ENCODE peak calls at places on chromosomes 16 and 17, in eight cellular contexts. One of them, this sample, is unnamed.
A peak's percentile ranks its signal among the peaks of the same experiment; 100 is the strongest.

GRCh38 chr17:40176409-40177110 is 710 bp upstream of the RAPGEFL1 start:
- DNase-seq in upper lobe of right lung: no peak
- DNase-seq in HFFc6: no peak
- DNase-seq in pancreas: no peak
- DNase-seq in endothelial cell: no peak
- DNase-seq in cardiac muscle cell: no peak
- DNase-seq in GM13977: no peak
- DNase-seq in GM12878: no peak
- DNase-seq in this sample: no peak

GRCh38 chr16:27245276-27246231 is 23.0 kb downstream of the NSMCE1 start:
- DNase-seq in GM13977: no peak
- DNase-seq in upper lobe of right lung: peak; percentile 58
- DNase-seq in endothelial cell: no peak
- DNase-seq in HFFc6: peak; percentile 84
- DNase-seq in GM12878: no peak
- DNase-seq in pancreas: no peak
- DNase-seq in cardiac muscle cell: peak; percentile 85
- DNase-seq in this sample: no peak

GRCh38 chr17:48970865-48971687 is 2.7 kb upstream of the GIP start:
- DNase-seq in GM13977: no peak
- DNase-seq in cardiac muscle cell: no peak
- DNase-seq in endothelial cell: no peak
- DNase-seq in pancreas: no peak
- DNase-seq in upper lobe of right lung: peak; percentile 31
- DNase-seq in HFFc6: no peak
- DNase-seq in GM12878: no peak
- DNase-seq in this sample: no peak

GRCh38 chr16:17062676-17063075 is 408.1 kb downstream of the XYLT1 start:
- DNase-seq in upper lobe of right lung: no peak
- DNase-seq in cardiac muscle cell: no peak
- DNase-seq in HFFc6: no peak
- DNase-seq in pancreas: no peak
- DNase-seq in endothelial cell: no peak
- DNase-seq in GM13977: no peak
- DNase-seq in GM12878: no peak
- DNase-seq in this sample: no peak

GRCh38 chr17:20184977-20185619 is 175.9 kb downstream of the SPECC1 start:
- DNase-seq in cardiac muscle cell: no peak
- DNase-seq in GM13977: no peak
- DNase-seq in pancreas: no peak
- DNase-seq in GM12878: no peak
- DNase-seq in upper lobe of right lung: no peak
- DNase-seq in endothelial cell: no peak
- DNase-seq in HFFc6: no peak
- DNase-seq in this sample: no peak

GRCh38 chr17:42740699-42741098 is 4.1 kb downstream of the EZH1 start:
- DNase-seq in upper lobe of right lung: no peak
- DNase-seq in HFFc6: no peak
- DNase-seq in GM13977: no peak
- DNase-seq in cardiac muscle cell: no peak
- DNase-seq in pancreas: no peak
- DNase-seq in GM12878: no peak
- DNase-seq in endothelial cell: no peak
- DNase-seq in this sample: no peak

GRCh38 chr16:49278944-49279725 is 2.5 kb downstream of the CBLN1 start:
- DNase-seq in cardiac muscle cell: no peak
- DNase-seq in GM13977: no peak
- DNase-seq in HFFc6: no peak
- DNase-seq in upper lobe of right lung: no peak
- DNase-seq in GM12878: no peak
- DNase-seq in endothelial cell: peak; percentile 41
- DNase-seq in pancreas: peak; percentile 58
- DNase-seq in this sample: no peak

GRCh38 chr17:50961282-50962220 is 95.4 kb upstream of the TOB1 start:
- DNase-seq in HFFc6: no peak
- DNase-seq in pancreas: no peak
- DNase-seq in cardiac muscle cell: no peak
- DNase-seq in upper lobe of right lung: no peak
- DNase-seq in endothelial cell: no peak
- DNase-seq in GM13977: no peak
- DNase-seq in GM12878: no peak
- DNase-seq in this sample: no peak

GRCh38 chr16:31064882-31065461 is 9.1 kb downstream of the ZNF668 start:
- DNase-seq in endothelial cell: no peak
- DNase-seq in cardiac muscle cell: peak; percentile 92
- DNase-seq in upper lobe of right lung: no peak
- DNase-seq in pancreas: no peak
- DNase-seq in GM13977: no peak
- DNase-seq in HFFc6: peak; percentile 95
- DNase-seq in GM12878: no peak
- DNase-seq in this sample: no peak

GRCh38 chr16:24552705-24553104 is 13.3 kb downstream of the RBBP6 start:
- DNase-seq in endothelial cell: no peak
- DNase-seq in pancreas: no peak
- DNase-seq in upper lobe of right lung: no peak
- DNase-seq in GM13977: no peak
- DNase-seq in HFFc6: no peak
- DNase-seq in GM12878: no peak
- DNase-seq in cardiac muscle cell: no peak
- DNase-seq in this sample: no peak

GRCh38 chr17:19719365-19720209 is 3.2 kb upstream of the SLC47A2 start:
- DNase-seq in GM13977: no peak
- DNase-seq in endothelial cell: no peak
- DNase-seq in HFFc6: no peak
- DNase-seq in GM12878: no peak
- DNase-seq in cardiac muscle cell: no peak
- DNase-seq in pancreas: peak; percentile 43
- DNase-seq in upper lobe of right lung: peak; percentile 47
- DNase-seq in this sample: no peak

GRCh38 chr17:83012161-83012800 is 67.1 kb upstream of the METRNL start:
- DNase-seq in GM13977: no peak
- DNase-seq in upper lobe of right lung: no peak
- DNase-seq in HFFc6: no peak
- DNase-seq in cardiac muscle cell: no peak
- DNase-seq in pancreas: no peak
- DNase-seq in endothelial cell: no peak
- DNase-seq in GM12878: no peak
- DNase-seq in this sample: no peak

GRCh38 chr16:12059216-12059769 is 82.8 kb downstream of the SNX29 start:
- DNase-seq in GM12878: no peak
- DNase-seq in upper lobe of right lung: peak; percentile 63
- DNase-seq in GM13977: no peak
- DNase-seq in HFFc6: no peak
- DNase-seq in endothelial cell: no peak
- DNase-seq in cardiac muscle cell: no peak
- DNase-seq in pancreas: no peak
- DNase-seq in this sample: no peak

GRCh38 chr16:50884066-50884860 is 142.4 kb downstream of the CYLD start:
- DNase-seq in HFFc6: no peak
- DNase-seq in upper lobe of right lung: no peak
- DNase-seq in GM12878: no peak
- DNase-seq in cardiac muscle cell: no peak
- DNase-seq in endothelial cell: peak; percentile 63
- DNase-seq in GM13977: peak; percentile 72
- DNase-seq in pancreas: no peak
- DNase-seq in this sample: no peak

GRCh38 chr16:56895813-56896212 is 30.8 kb downstream of the SLC12A3 start:
- DNase-seq in GM12878: no peak
- DNase-seq in pancreas: no peak
- DNase-seq in upper lobe of right lung: no peak
- DNase-seq in cardiac muscle cell: no peak
- DNase-seq in HFFc6: no peak
- DNase-seq in endothelial cell: no peak
- DNase-seq in GM13977: no peak
- DNase-seq in this sample: no peak

GRCh38 chr16:24778676-24779075 is 49.2 kb downstream of the TNRC6A start:
- DNase-seq in HFFc6: no peak
- DNase-seq in pancreas: no peak
- DNase-seq in endothelial cell: no peak
- DNase-seq in cardiac muscle cell: no peak
- DNase-seq in GM12878: no peak
- DNase-seq in GM13977: no peak
- DNase-seq in upper lobe of right lung: no peak
- DNase-seq in this sample: no peak

GRCh38 chr17:50721194-50722010 is 2.0 kb downstream of the LUC7L3 start:
- DNase-seq in GM12878: no peak
- DNase-seq in upper lobe of right lung: no peak
- DNase-seq in GM13977: peak; percentile 61
- DNase-seq in endothelial cell: no peak
- DNase-seq in pancreas: no peak
- DNase-seq in HFFc6: no peak
- DNase-seq in cardiac muscle cell: no peak
- DNase-seq in this sample: no peak

GRCh38 chr17:2958706-2959222 is 104.6 kb downstream of the OR1D5 start:
- DNase-seq in GM12878: no peak
- DNase-seq in cardiac muscle cell: no peak
- DNase-seq in upper lobe of right lung: peak; percentile 10
- DNase-seq in GM13977: no peak
- DNase-seq in pancreas: no peak
- DNase-seq in endothelial cell: no peak
- DNase-seq in HFFc6: no peak
- DNase-seq in this sample: no peak

GRCh38 chr17:45705123-45706009 is 78.8 kb upstream of the CRHR1 start:
- DNase-seq in cardiac muscle cell: no peak
- DNase-seq in GM12878: no peak
- DNase-seq in upper lobe of right lung: no peak
- DNase-seq in endothelial cell: no peak
- DNase-seq in GM13977: no peak
- DNase-seq in HFFc6: peak; percentile 5
- DNase-seq in pancreas: no peak
- DNase-seq in this sample: no peak

GRCh38 chr17:72538921-72539352 is 418.1 kb downstream of the SOX9 start:
- DNase-seq in upper lobe of right lung: no peak
- DNase-seq in pancreas: no peak
- DNase-seq in GM12878: no peak
- DNase-seq in HFFc6: no peak
- DNase-seq in cardiac muscle cell: no peak
- DNase-seq in GM13977: no peak
- DNase-seq in endothelial cell: no peak
- DNase-seq in this sample: no peak

GRCh38 chr16:1960665-1961630 is 1.6 kb downstream of the NDUFB10 start:
- DNase-seq in GM13977: no peak
- DNase-seq in upper lobe of right lung: no peak
- DNase-seq in cardiac muscle cell: peak; percentile 50
- DNase-seq in HFFc6: peak; percentile 42
- DNase-seq in endothelial cell: no peak
- DNase-seq in pancreas: peak; percentile 55
- DNase-seq in GM12878: no peak
- DNase-seq in this sample: peak; percentile 25

GRCh38 chr16:86150646-86151371 is 251.8 kb downstream of the IRF8 start:
- DNase-seq in endothelial cell: no peak
- DNase-seq in cardiac muscle cell: no peak
- DNase-seq in upper lobe of right lung: no peak
- DNase-seq in GM12878: no peak
- DNase-seq in HFFc6: no peak
- DNase-seq in GM13977: no peak
- DNase-seq in pancreas: no peak
- DNase-seq in this sample: no peak

GRCh38 chr16:75251280-75252048 is at the start of gene BCAR1:
- DNase-seq in GM12878: no peak
- DNase-seq in HFFc6: peak; percentile 88
- DNase-seq in upper lobe of right lung: peak; percentile 96
- DNase-seq in endothelial cell: peak; percentile 90
- DNase-seq in GM13977: peak; percentile 97
- DNase-seq in cardiac muscle cell: peak; percentile 96
- DNase-seq in pancreas: peak; percentile 96
- DNase-seq in this sample: no peak
- TF ChIP-seq CTCF in GM12878: no peak
- TF ChIP-seq CTCF in HFFc6: peak; percentile 49
- TF ChIP-seq CTCF in upper lobe of right lung: no peak
- TF ChIP-seq CTCF in endothelial cell: no peak
- TF ChIP-seq CTCF in GM13977: peak; percentile 32
- TF ChIP-seq CTCF in cardiac muscle cell: no peak
- TF ChIP-seq CTCF in pancreas: no peak
- TF ChIP-seq CTCF in this sample: no peak

DNA sequence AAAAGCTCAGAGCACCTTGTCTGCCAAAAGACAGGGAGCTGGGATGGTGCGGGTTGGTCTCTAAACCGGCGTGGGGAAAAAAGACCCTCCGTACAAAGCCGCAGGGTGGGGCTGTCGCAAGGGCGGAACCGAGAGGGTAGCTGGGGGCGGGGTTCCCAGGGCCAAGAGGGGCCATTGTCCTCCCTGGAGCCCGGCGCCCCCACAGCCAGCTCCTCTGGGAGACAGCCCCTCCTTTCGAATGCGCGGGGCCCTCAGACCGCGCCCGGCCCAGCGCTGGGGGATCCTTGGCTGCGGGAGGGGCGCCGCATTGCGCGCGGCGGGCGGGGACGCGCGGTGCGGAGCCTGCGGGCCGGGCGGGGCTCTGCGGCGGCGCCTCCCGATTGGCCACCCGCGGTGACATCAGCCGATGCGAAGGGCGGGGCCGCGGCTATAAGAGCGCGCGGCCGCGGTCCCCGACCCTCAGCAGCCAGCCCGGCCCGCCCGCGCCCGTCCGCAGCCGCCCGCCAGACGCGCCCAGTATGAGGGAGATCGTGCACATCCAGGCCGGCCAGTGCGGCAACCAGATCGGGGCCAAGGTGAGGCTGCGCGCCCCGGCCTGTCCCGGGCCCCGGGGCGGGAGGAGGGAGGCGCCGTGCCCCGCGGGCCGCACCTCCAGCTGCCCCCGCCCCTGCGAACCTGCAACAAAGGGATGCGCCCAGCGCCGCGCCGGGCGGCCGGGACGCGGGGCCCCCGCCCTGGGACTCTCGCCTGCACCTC is at the start of gene TUBB3:
- DNase-seq in HFFc6: peak; percentile 80
- DNase-seq in pancreas: peak; percentile 74
- DNase-seq in endothelial cell: peak; percentile 73
- DNase-seq in cardiac muscle cell: peak; percentile 86
- DNase-seq in GM13977: peak; percentile 96
- DNase-seq in upper lobe of right lung: peak; percentile 77
- DNase-seq in GM12878: no peak
- DNase-seq in this sample: peak; percentile 54
- TF ChIP-seq CTCF in HFFc6: peak; percentile 32
- TF ChIP-seq CTCF in pancreas: no peak
- TF ChIP-seq CTCF in endothelial cell: no peak
- TF ChIP-seq CTCF in cardiac muscle cell: no peak
- TF ChIP-seq CTCF in GM13977: no peak
- TF ChIP-seq CTCF in upper lobe of right lung: no peak
- TF ChIP-seq CTCF in GM12878: no peak
- TF ChIP-seq CTCF in this sample: no peak

GRCh38 chr16:62224810-62225209 is 188.6 kb upstream of the CDH8 start:
- DNase-seq in cardiac muscle cell: no peak
- DNase-seq in HFFc6: no peak
- DNase-seq in GM12878: no peak
- DNase-seq in GM13977: no peak
- DNase-seq in upper lobe of right lung: no peak
- DNase-seq in pancreas: no peak
- DNase-seq in endothelial cell: no peak
- DNase-seq in this sample: no peak

GRCh38 chr16:62225675-62226074 is 189.4 kb upstream of the CDH8 start:
- DNase-seq in HFFc6: no peak
- DNase-seq in GM12878: peak; percentile 24
- DNase-seq in pancreas: peak; percentile 86
- DNase-seq in GM13977: peak; percentile 17
- DNase-seq in cardiac muscle cell: peak; percentile 3
- DNase-seq in endothelial cell: peak; percentile 64
- DNase-seq in upper lobe of right lung: peak; percentile 85
- DNase-seq in this sample: no peak
- TF ChIP-seq CTCF in HFFc6: peak; percentile 43
- TF ChIP-seq CTCF in GM12878: peak; percentile 46
- TF ChIP-seq CTCF in pancreas: no peak
- TF ChIP-seq CTCF in GM13977: peak; percentile 62
- TF ChIP-seq CTCF in cardiac muscle cell: no peak
- TF ChIP-seq CTCF in endothelial cell: no peak
- TF ChIP-seq CTCF in upper lobe of right lung: peak; percentile 38
- TF ChIP-seq CTCF in this sample: no peak

GRCh38 chr17:55883112-55883511 is 132.3 kb downstream of the PCTP start:
- DNase-seq in endothelial cell: no peak
- DNase-seq in cardiac muscle cell: no peak
- DNase-seq in pancreas: no peak
- DNase-seq in GM13977: no peak
- DNase-seq in upper lobe of right lung: no peak
- DNase-seq in GM12878: no peak
- DNase-seq in HFFc6: no peak
- DNase-seq in this sample: no peak
- TF ChIP-seq CTCF in endothelial cell: no peak
- TF ChIP-seq CTCF in cardiac muscle cell: no peak
- TF ChIP-seq CTCF in pancreas: no peak
- TF ChIP-seq CTCF in GM13977: no peak
- TF ChIP-seq CTCF in upper lobe of right lung: no peak
- TF ChIP-seq CTCF in GM12878: no peak
- TF ChIP-seq CTCF in HFFc6: no peak
- TF ChIP-seq CTCF in this sample: no peak